ENCODE peak calls at places on chromosomes 11 and 22, in nine cellular contexts. H, O, I, U, E, Z, R, D and M are unnamed samples.

GRCh38 chr22:36363378-36363931 is 24.3 kb downstream of the MYH9 start:
- DNase-seq in R (no peak), E (no peak), Z (no peak), H (no peak), O (no peak), I (no peak), D (no peak), U (peak; percentile 47), M (no peak)

GRCh38 chr11:112364962-112365481 is 104.4 kb upstream of the PLET1 start:
- DNase-seq in D (peak; percentile 95), H (no peak), Z (peak; percentile 98), I (no peak), O (peak; percentile 85), U (no peak), E (no peak), R (no peak), M (no peak)

GRCh38 chr11:113242767-113243397 is 71.5 kb upstream of the TTC12 start:
- DNase-seq in D (peak; percentile 69), H (no peak), Z (no peak), I (no peak), O (peak; percentile 66), R (no peak), E (no peak), U (no peak), M (no peak)

GRCh38 chr11:761526-762108 is 14.4 kb downstream of the TALDO1 start:
- DNase-seq in H (no peak), R (no peak), O (no peak), I (no peak), U (no peak), D (no peak), E (no peak), Z (no peak), M (no peak)

GRCh38 chr11:64787526-64788320 is 9.4 kb upstream of the SF1 start:
- DNase-seq in H (peak; percentile 63), R (no peak), I (peak; percentile 58), D (peak; percentile 50), E (peak; percentile 81), O (peak; percentile 45), U (peak; percentile 77), Z (no peak), M (peak; percentile 50)

GRCh38 chr11:2383823-2384722 is 7.0 kb downstream of the CD81 start:
- DNase-seq in Z (no peak), E (no peak), U (no peak), R (no peak), H (peak; percentile 32), I (no peak), D (no peak), O (no peak), M (no peak)

GRCh38 chr11:19666951-19667350 is 45.7 kb upstream of the NAV2 start:
- DNase-seq in H (no peak), U (no peak), D (no peak), R (peak; percentile 63), Z (no peak), O (no peak), I (no peak), E (no peak), M (no peak)

GRCh38 chr11:10770626-10771254 is 19.7 kb downstream of the CTR9 start:
- DNase-seq in U (peak; percentile 59), H (peak; percentile 41), D (peak; percentile 63), Z (no peak), I (peak; percentile 35), R (no peak), O (peak; percentile 50), E (no peak), M (no peak)

GRCh38 chr11:5620606-5621521 is 3.9 kb upstream of the TRIM34 start:
- DNase-seq in H (no peak), U (no peak), E (no peak), Z (peak; percentile 78), I (no peak), D (peak; percentile 89), R (no peak), O (peak; percentile 90), M (no peak)

GRCh38 chr11:556175-556699 is 4.3 kb downstream of the LMNTD2 start:
- DNase-seq in R (no peak), H (no peak), Z (no peak), I (no peak), U (no peak), E (no peak), D (no peak), O (no peak), M (no peak)

GRCh38 chr11:16857186-16857585 is 118.7 kb downstream of the C11orf58 start:
- DNase-seq in H (no peak), U (no peak), E (no peak), Z (no peak), I (no peak), O (no peak), D (no peak), R (no peak), M (no peak)

GRCh38 chr22:48396785-48397530 is 1430.7 kb downstream of the BRD1 start:
- DNase-seq in R (no peak), U (no peak), O (no peak), H (no peak), E (no peak), Z (no peak), D (no peak), I (no peak), M (no peak)

GRCh38 chr11:131666617-131667016 is 296.2 kb downstream of the NTM start:
- DNase-seq in I (no peak), U (no peak), E (no peak), Z (peak; percentile 3), D (peak; percentile 5), H (no peak), O (no peak), R (peak; percentile 17), M (no peak)

GRCh38 chr22:49405590-49405989 is 422.1 kb downstream of the BRD1 start:
- DNase-seq in O (no peak), R (no peak), D (no peak), H (no peak), U (no peak), E (no peak), I (no peak), Z (no peak), M (no peak)

GRCh38 chr11:85886089-85887056 is 31.2 kb downstream of the CCDC83 start:
- DNase-seq in E (no peak), I (no peak), D (peak; percentile 31), Z (no peak), U (no peak), H (no peak), O (no peak), R (no peak), M (no peak)

GRCh38 chr11:72786305-72787261 is 7.3 kb downstream of the STARD10 start:
- DNase-seq in D (no peak), I (peak; percentile 42), E (peak; percentile 82), O (no peak), Z (no peak), R (no peak), H (no peak), U (no peak), M (no peak)

GRCh38 chr22:45082795-45083194 is 73.0 kb upstream of the PHF21B start:
- DNase-seq in U (no peak), D (no peak), O (no peak), I (no peak), Z (no peak), E (no peak), H (no peak), R (no peak), M (no peak)

GRCh38 chr11:35483131-35483800 is 42.1 kb downstream of the PAMR1 start:
- DNase-seq in U (no peak), H (no peak), I (no peak), E (no peak), Z (no peak), D (peak; percentile 28), R (no peak), O (peak; percentile 74), M (no peak)

GRCh38 chr11:824942-825341 is 2.8 kb upstream of the CRACR2B start:
- DNase-seq in U (peak; percentile 85), D (no peak), R (no peak), E (no peak), I (peak; percentile 91), Z (no peak), O (no peak), H (no peak), M (no peak)

GRCh38 chr11:33819278-33819677 is 45.0 kb upstream of the FBXO3 start:
- DNase-seq in E (no peak), I (no peak), R (no peak), D (no peak), H (no peak), U (no peak), O (no peak), Z (no peak), M (no peak)
- H3K27me3 ChIP-seq in E (peaks cover 3% of the 10 kb centered on the region), I (peaks cover 6% of the 10 kb centered on the region), R (no peaks in the 10 kb centered on the region), D (peaks cover 26% of the 10 kb centered on the region), H (peaks cover 30% of the 10 kb centered on the region), U (no peaks in the 10 kb centered on the region), O (no peaks in the 10 kb centered on the region), Z (peaks cover 41% of the 10 kb centered on the region), M (peaks cover 7% of the 10 kb centered on the region)

GRCh38 chr22:17988800-17989513 is 35.4 kb downstream of the MICAL3 start:
- DNase-seq in E (no peak), U (no peak), H (no peak), Z (no peak), O (no peak), D (no peak), I (no peak), R (no peak), M (no peak)
- H3K27ac ChIP-seq in E (no peak overlapping the region), U (no peak overlapping the region), H (no peak overlapping the region), Z (peak overlapping the region; percentile 21), O (no peak overlapping the region), D (no peak overlapping the region), I (no peak overlapping the region), R (peak overlapping the region; percentile 30), M (no peak overlapping the region)

GRCh38 chr22:40153705-40154104 is 24.0 kb upstream of the TNRC6B start:
- DNase-seq in R (no peak), U (no peak), I (no peak), E (no peak), Z (no peak), H (no peak), D (no peak), O (no peak), M (no peak)

GRCh38 chr22:40157546-40157945 is 20.2 kb upstream of the TNRC6B start:
- DNase-seq in U (no peak), I (no peak), E (no peak), O (no peak), Z (no peak), H (no peak), D (no peak), R (no peak), M (no peak)

GRCh38 chr22:40161182-40161581 is 16.5 kb upstream of the TNRC6B start:
- DNase-seq in I (no peak), Z (no peak), D (no peak), H (no peak), U (no peak), O (no peak), R (no peak), E (no peak), M (no peak)

GRCh38 chr22:40153186-40153585 is 24.5 kb upstream of the TNRC6B start:
- DNase-seq in E (no peak), R (no peak), U (no peak), Z (no peak), H (no peak), D (no peak), I (no peak), O (no peak), M (no peak)

GRCh38 chr22:40156001-40156516 is 21.7 kb upstream of the TNRC6B start:
- DNase-seq in H (peak; percentile 21), I (peak; percentile 67), U (peak; percentile 66), O (peak; percentile 60), D (peak; percentile 78), Z (no peak), R (no peak), E (no peak), M (no peak)
- TF ChIP-seq CTCF in H (peak; percentile 21), I (no peak), U (peak; percentile 51), O (peak; percentile 44), D (no peak), Z (peak; percentile 24), R (no peak), E (peak; percentile 33), M (no peak)

GRCh38 chr22:22346401-22347107 is 102.0 kb downstream of the VPREB1 start:
- DNase-seq in U (no peak), Z (no peak), H (no peak), R (no peak), E (no peak), O (no peak), D (no peak), I (no peak), M (no peak)
- H3K27me3 ChIP-seq in U (no peaks in the 10 kb centered on the region), Z (peaks cover 11% of the 10 kb centered on the region), H (peaks cover 19% of the 10 kb centered on the region), R (no peaks in the 10 kb centered on the region), E (peaks cover 18% of the 10 kb centered on the region), O (peaks cover 29% of the 10 kb centered on the region), D (no peaks in the 10 kb centered on the region), I (no peaks in the 10 kb centered on the region), M (peaks cover 7% of the 10 kb centered on the region)